ENCODE peak calls at places on chromosomes 1 and 21, in eight cellular contexts. One of them, this sample, is unnamed. For H3K4me1, the result is how much of the 10 kb centered on the place peaks cover.

GRCh38 chr1:52677407-52677806 is 20.7 kb downstream of the COA7 start:
- DNase-seq in tibial nerve: peak
- DNase-seq in adipocyte: no peak
- DNase-seq in sigmoid colon: no peak
- DNase-seq in mesendoderm: no peak
- DNase-seq in CD8-positive, alpha-beta memory T cell: no peak
- DNase-seq in kidney: no peak
- DNase-seq in HCT116: no peak
- DNase-seq in this sample: no peak

GRCh38 chr1:240484804-240485441 is 127.0 kb downstream of the GREM2 start:
- DNase-seq in tibial nerve: no peak
- DNase-seq in adipocyte: no peak
- DNase-seq in sigmoid colon: no peak
- DNase-seq in mesendoderm: no peak
- DNase-seq in CD8-positive, alpha-beta memory T cell: no peak
- DNase-seq in kidney: no peak
- DNase-seq in HCT116: no peak
- DNase-seq in this sample: no peak

GRCh38 chr21:14583629-14584251 is 37.6 kb upstream of the SAMSN1 start:
- DNase-seq in tibial nerve: no peak
- DNase-seq in adipocyte: no peak
- DNase-seq in sigmoid colon: no peak
- DNase-seq in mesendoderm: no peak
- DNase-seq in CD8-positive, alpha-beta memory T cell: no peak
- DNase-seq in kidney: no peak
- DNase-seq in HCT116: no peak
- DNase-seq in this sample: no peak

GRCh38 chr1:32071758-32072621 is 749 bp upstream of the TMEM39B start:
- DNase-seq in tibial nerve: no peak
- DNase-seq in adipocyte: peak
- DNase-seq in sigmoid colon: no peak
- DNase-seq in mesendoderm: peak
- DNase-seq in CD8-positive, alpha-beta memory T cell: no peak
- DNase-seq in kidney: no peak
- DNase-seq in HCT116: no peak
- DNase-seq in this sample: no peak

GRCh38 chr1:38505950-38506349 is 353.6 kb downstream of the RRAGC start:
- DNase-seq in tibial nerve: no peak
- DNase-seq in adipocyte: no peak
- DNase-seq in sigmoid colon: no peak
- DNase-seq in mesendoderm: no peak
- DNase-seq in CD8-positive, alpha-beta memory T cell: no peak
- DNase-seq in kidney: no peak
- DNase-seq in HCT116: no peak
- DNase-seq in this sample: no peak

GRCh38 chr1:206706806-206707205 is 22.1 kb downstream of the MAPKAPK2 start:
- DNase-seq in tibial nerve: no peak
- DNase-seq in adipocyte: no peak
- DNase-seq in sigmoid colon: peak
- DNase-seq in mesendoderm: no peak
- DNase-seq in CD8-positive, alpha-beta memory T cell: no peak
- DNase-seq in kidney: no peak
- DNase-seq in HCT116: no peak
- DNase-seq in this sample: no peak

GRCh38 chr1:37306461-37306860 is 167.9 kb upstream of the ZC3H12A start:
- DNase-seq in tibial nerve: no peak
- DNase-seq in adipocyte: no peak
- DNase-seq in sigmoid colon: no peak
- DNase-seq in mesendoderm: no peak
- DNase-seq in CD8-positive, alpha-beta memory T cell: no peak
- DNase-seq in kidney: no peak
- DNase-seq in HCT116: no peak
- DNase-seq in this sample: no peak

GRCh38 chr1:33147997-33148314 is 33.9 kb downstream of the TRIM62 start:
- DNase-seq in tibial nerve: no peak
- DNase-seq in adipocyte: peak
- DNase-seq in sigmoid colon: no peak
- DNase-seq in mesendoderm: peak
- DNase-seq in CD8-positive, alpha-beta memory T cell: no peak
- DNase-seq in kidney: no peak
- DNase-seq in HCT116: peak
- DNase-seq in this sample: peak

GRCh38 chr1:9671377-9672140 is 20.0 kb downstream of the PIK3CD start:
- DNase-seq in tibial nerve: no peak
- DNase-seq in adipocyte: no peak
- DNase-seq in sigmoid colon: no peak
- DNase-seq in mesendoderm: no peak
- DNase-seq in CD8-positive, alpha-beta memory T cell: no peak
- DNase-seq in kidney: no peak
- DNase-seq in HCT116: peak
- DNase-seq in this sample: no peak

GRCh38 chr1:32972814-32973428 is 8.3 kb upstream of the RNF19B start:
- DNase-seq in tibial nerve: no peak
- DNase-seq in adipocyte: peak
- DNase-seq in sigmoid colon: peak
- DNase-seq in mesendoderm: peak
- DNase-seq in CD8-positive, alpha-beta memory T cell: no peak
- DNase-seq in kidney: peak
- DNase-seq in HCT116: no peak
- DNase-seq in this sample: peak

GRCh38 chr1:94543003-94543402 is 1.4 kb upstream of the F3 start:
- DNase-seq in tibial nerve: no peak
- DNase-seq in adipocyte: peak
- DNase-seq in sigmoid colon: no peak
- DNase-seq in mesendoderm: peak
- DNase-seq in CD8-positive, alpha-beta memory T cell: no peak
- DNase-seq in kidney: no peak
- DNase-seq in HCT116: no peak
- DNase-seq in this sample: no peak

GRCh38 chr1:149849246-149849946 is 50.0 kb upstream of the BOLA1 start:
- DNase-seq in tibial nerve: peak
- DNase-seq in adipocyte: peak
- DNase-seq in sigmoid colon: no peak
- DNase-seq in mesendoderm: peak
- DNase-seq in CD8-positive, alpha-beta memory T cell: no peak
- DNase-seq in kidney: no peak
- DNase-seq in HCT116: no peak
- DNase-seq in this sample: peak

GRCh38 chr1:220994671-220995070 is 115.4 kb downstream of the HLX start:
- DNase-seq in tibial nerve: no peak
- DNase-seq in adipocyte: no peak
- DNase-seq in sigmoid colon: no peak
- DNase-seq in mesendoderm: no peak
- DNase-seq in CD8-positive, alpha-beta memory T cell: no peak
- DNase-seq in kidney: no peak
- DNase-seq in HCT116: no peak
- DNase-seq in this sample: no peak

GRCh38 chr1:163055531-163055930 is 13.6 kb upstream of the RGS4 start:
- DNase-seq in tibial nerve: no peak
- DNase-seq in adipocyte: no peak
- DNase-seq in sigmoid colon: no peak
- DNase-seq in mesendoderm: peak
- DNase-seq in CD8-positive, alpha-beta memory T cell: no peak
- DNase-seq in kidney: no peak
- DNase-seq in HCT116: no peak
- DNase-seq in this sample: no peak

GRCh38 chr1:158728510-158729225 is 8.1 kb upstream of the OR6K3 start:
- DNase-seq in tibial nerve: no peak
- DNase-seq in adipocyte: no peak
- DNase-seq in sigmoid colon: no peak
- DNase-seq in mesendoderm: no peak
- DNase-seq in CD8-positive, alpha-beta memory T cell: no peak
- DNase-seq in kidney: no peak
- DNase-seq in HCT116: no peak
- DNase-seq in this sample: no peak

GRCh38 chr1:204258213-204259115 is 44.7 kb upstream of the GOLT1A start:
- DNase-seq in tibial nerve: no peak
- DNase-seq in adipocyte: peak
- DNase-seq in sigmoid colon: no peak
- DNase-seq in mesendoderm: peak
- DNase-seq in CD8-positive, alpha-beta memory T cell: no peak
- DNase-seq in kidney: peak
- DNase-seq in HCT116: peak
- DNase-seq in this sample: peak

GRCh38 chr1:234260578-234260977 is 112.7 kb upstream of the COA6 start:
- DNase-seq in tibial nerve: no peak
- DNase-seq in adipocyte: no peak
- DNase-seq in sigmoid colon: no peak
- DNase-seq in mesendoderm: no peak
- DNase-seq in CD8-positive, alpha-beta memory T cell: no peak
- DNase-seq in kidney: no peak
- DNase-seq in HCT116: no peak
- DNase-seq in this sample: no peak

GRCh38 chr1:40784141-40784770 is 669 bp downstream of the KCNQ4 start:
- DNase-seq in tibial nerve: no peak
- DNase-seq in adipocyte: peak
- DNase-seq in sigmoid colon: no peak
- DNase-seq in mesendoderm: peak
- DNase-seq in CD8-positive, alpha-beta memory T cell: no peak
- DNase-seq in kidney: no peak
- DNase-seq in HCT116: no peak
- DNase-seq in this sample: peak

GRCh38 chr1:96969656-96970163 is 248.1 kb downstream of the PTBP2 start:
- DNase-seq in tibial nerve: no peak
- DNase-seq in adipocyte: no peak
- DNase-seq in sigmoid colon: no peak
- DNase-seq in mesendoderm: no peak
- DNase-seq in CD8-positive, alpha-beta memory T cell: no peak
- DNase-seq in kidney: no peak
- DNase-seq in HCT116: no peak
- DNase-seq in this sample: no peak

GRCh38 chr1:94872771-94873495 is 52.8 kb downstream of the SLC44A3 start:
- DNase-seq in tibial nerve: no peak
- DNase-seq in adipocyte: no peak
- DNase-seq in sigmoid colon: no peak
- DNase-seq in mesendoderm: no peak
- DNase-seq in CD8-positive, alpha-beta memory T cell: no peak
- DNase-seq in kidney: no peak
- DNase-seq in HCT116: no peak
- DNase-seq in this sample: no peak

GRCh38 chr1:114043046-114043445 is 63.8 kb downstream of the OLFML3 start:
- DNase-seq in tibial nerve: no peak
- DNase-seq in adipocyte: no peak
- DNase-seq in sigmoid colon: no peak
- DNase-seq in mesendoderm: no peak
- DNase-seq in CD8-positive, alpha-beta memory T cell: no peak
- DNase-seq in kidney: no peak
- DNase-seq in HCT116: no peak
- DNase-seq in this sample: no peak

GRCh38 chr21:31420988-31421387 is 76.9 kb upstream of the TIAM1 start:
- DNase-seq in tibial nerve: no peak
- DNase-seq in adipocyte: no peak
- DNase-seq in sigmoid colon: no peak
- DNase-seq in mesendoderm: no peak
- DNase-seq in CD8-positive, alpha-beta memory T cell: no peak
- DNase-seq in kidney: no peak
- DNase-seq in HCT116: no peak
- DNase-seq in this sample: no peak

DNA sequence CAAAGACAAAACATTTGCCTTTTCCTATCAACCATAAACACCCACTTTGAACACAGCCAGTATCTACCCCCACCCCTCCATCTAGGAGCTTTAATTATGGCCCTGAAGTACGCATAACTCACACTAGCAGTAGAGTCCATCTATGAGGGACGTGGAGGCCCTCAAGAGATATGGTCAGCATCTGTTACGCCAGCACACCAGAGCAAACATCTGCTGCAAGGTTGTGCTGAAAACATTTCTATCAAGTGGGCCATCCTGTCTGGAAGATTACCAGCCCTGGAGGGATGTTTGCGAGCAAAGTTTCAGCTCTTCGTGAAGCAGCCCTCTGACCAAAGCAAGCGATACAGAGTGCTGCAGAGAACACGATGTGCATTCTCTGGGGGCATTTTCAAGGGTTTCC is 74.6 kb downstream of the SLC45A1 start:
- DNase-seq in tibial nerve: no peak
- DNase-seq in adipocyte: no peak
- DNase-seq in sigmoid colon: no peak
- DNase-seq in mesendoderm: no peak
- DNase-seq in CD8-positive, alpha-beta memory T cell: no peak
- DNase-seq in kidney: no peak
- DNase-seq in HCT116: no peak
- DNase-seq in this sample: no peak
- H3K4me1 ChIP-seq in tibial nerve: under half
- H3K4me1 ChIP-seq in adipocyte: half or more
- H3K4me1 ChIP-seq in sigmoid colon: half or more
- H3K4me1 ChIP-seq in mesendoderm: under half
- H3K4me1 ChIP-seq in CD8-positive, alpha-beta memory T cell: half or more
- H3K4me1 ChIP-seq in kidney: under half
- H3K4me1 ChIP-seq in HCT116: under half
- H3K4me1 ChIP-seq in this sample: under half

DNA sequence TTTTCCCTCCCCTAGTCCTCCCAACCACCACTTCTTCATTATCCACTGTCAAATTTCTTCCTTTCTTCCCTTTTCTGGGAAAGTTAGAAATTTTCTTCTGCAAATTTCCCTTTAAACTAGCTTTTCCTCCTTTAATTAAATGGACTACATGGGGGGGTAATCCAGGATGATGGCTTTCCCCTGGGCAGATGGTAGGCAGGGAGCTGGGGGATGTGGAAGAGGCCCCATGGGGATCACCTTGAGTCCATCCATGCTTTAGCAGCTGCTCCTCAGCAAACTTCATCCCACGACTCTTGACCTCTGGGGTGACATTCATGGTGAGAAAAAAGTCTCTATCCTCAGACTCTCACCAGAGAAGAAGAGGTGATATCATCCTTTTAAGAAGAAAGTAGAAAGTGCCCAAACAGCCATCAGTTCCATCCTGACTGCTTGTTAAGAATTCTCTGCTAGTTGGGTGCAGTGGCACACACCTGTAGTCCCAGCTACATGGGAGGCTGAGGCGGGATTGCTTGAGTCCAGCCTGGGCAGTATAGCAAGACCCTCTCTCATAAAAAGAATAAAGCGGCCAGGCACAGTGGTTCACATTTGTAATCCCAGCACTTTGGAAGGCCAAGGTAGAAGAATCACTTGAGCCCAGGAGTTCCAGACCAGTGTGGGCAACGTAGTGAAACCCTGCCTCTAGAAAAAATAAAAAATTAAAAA is 2.4 kb downstream of the GPATCH4 start:
- DNase-seq in tibial nerve: no peak
- DNase-seq in adipocyte: no peak
- DNase-seq in sigmoid colon: no peak
- DNase-seq in mesendoderm: no peak
- DNase-seq in CD8-positive, alpha-beta memory T cell: no peak
- DNase-seq in kidney: no peak
- DNase-seq in HCT116: no peak
- DNase-seq in this sample: no peak
- H3K4me1 ChIP-seq in tibial nerve: under half
- H3K4me1 ChIP-seq in adipocyte: under half
- H3K4me1 ChIP-seq in sigmoid colon: under half
- H3K4me1 ChIP-seq in mesendoderm: under half
- H3K4me1 ChIP-seq in CD8-positive, alpha-beta memory T cell: under half
- H3K4me1 ChIP-seq in kidney: under half
- H3K4me1 ChIP-seq in HCT116: under half
- H3K4me1 ChIP-seq in this sample: under half

GRCh38 chr1:25564777-25565176 is 21.4 kb downstream of the LDLRAP1 start:
- DNase-seq in tibial nerve: no peak
- DNase-seq in adipocyte: no peak
- DNase-seq in sigmoid colon: no peak
- DNase-seq in mesendoderm: no peak
- DNase-seq in CD8-positive, alpha-beta memory T cell: no peak
- DNase-seq in kidney: peak
- DNase-seq in HCT116: no peak
- DNase-seq in this sample: no peak
- H3K4me1 ChIP-seq in tibial nerve: under half
- H3K4me1 ChIP-seq in adipocyte: under half
- H3K4me1 ChIP-seq in sigmoid colon: half or more
- H3K4me1 ChIP-seq in mesendoderm: under half
- H3K4me1 ChIP-seq in CD8-positive, alpha-beta memory T cell: half or more
- H3K4me1 ChIP-seq in kidney: under half
- H3K4me1 ChIP-seq in HCT116: under half
- H3K4me1 ChIP-seq in this sample: under half

GRCh38 chr1:22208973-22209378 is 66.1 kb upstream of the WNT4 start:
- DNase-seq in tibial nerve: no peak
- DNase-seq in adipocyte: no peak
- DNase-seq in sigmoid colon: peak
- DNase-seq in mesendoderm: peak
- DNase-seq in CD8-positive, alpha-beta memory T cell: no peak
- DNase-seq in kidney: peak
- DNase-seq in HCT116: no peak
- DNase-seq in this sample: peak
- H3K4me1 ChIP-seq in tibial nerve: under half
- H3K4me1 ChIP-seq in adipocyte: under half
- H3K4me1 ChIP-seq in sigmoid colon: under half
- H3K4me1 ChIP-seq in mesendoderm: under half
- H3K4me1 ChIP-seq in CD8-positive, alpha-beta memory T cell: under half
- H3K4me1 ChIP-seq in kidney: under half
- H3K4me1 ChIP-seq in HCT116: under half
- H3K4me1 ChIP-seq in this sample: under half